ENCODE peak calls at places on chromosomes 1 and 21, in eight cellular contexts. F, A, C, Y, L, P, D and G are unnamed samples.

GRCh38 chr21:42233067-42233981 is 14.4 kb downstream of the ABCG1 start:
- DNase-seq in F (peak), A (peak), C (no peak), Y (no peak), L (peak), P (peak), D (peak), G (no peak)

GRCh38 chr1:211653329-211653728 is 22.1 kb downstream of the NEK2 start:
- DNase-seq in F (no peak), A (no peak), C (peak), Y (no peak), L (peak), P (no peak), D (no peak), G (no peak)

GRCh38 chr1:8134546-8135235 is 108.6 kb upstream of the ERRFI1 start:
- DNase-seq in F (no peak), A (no peak), C (no peak), Y (no peak), L (no peak), P (no peak), D (peak), G (no peak)

GRCh38 chr1:174352883-174353608 is 94.7 kb upstream of the GPR52 start:
- DNase-seq in F (no peak), A (no peak), C (no peak), Y (no peak), L (no peak), P (no peak), D (no peak), G (no peak)

GRCh38 chr1:241605146-241605805 is 34.9 kb downstream of the CHML start:
- DNase-seq in F (no peak), A (peak), C (peak), Y (no peak), L (no peak), P (peak), D (no peak), G (no peak)

GRCh38 chr1:178151831-178152230 is 57.9 kb downstream of the RASAL2 start:
- DNase-seq in F (no peak), A (no peak), C (peak), Y (no peak), L (no peak), P (no peak), D (no peak), G (no peak)

GRCh38 chr1:93588955-93589354 is 92.7 kb downstream of the BCAR3 start:
- DNase-seq in F (no peak), A (no peak), C (no peak), Y (no peak), L (no peak), P (no peak), D (no peak), G (no peak)

GRCh38 chr1:20476260-20477038 is 9.6 kb downstream of the CAMK2N1 start:
- DNase-seq in F (no peak), A (peak), C (peak), Y (no peak), L (peak), P (no peak), D (no peak), G (no peak)

GRCh38 chr1:244761279-244761678 is 74.2 kb upstream of the COX20 start:
- DNase-seq in F (no peak), A (peak), C (no peak), Y (no peak), L (no peak), P (no peak), D (no peak), G (no peak)

GRCh38 chr21:32309906-32310460 is 11.3 kb downstream of the MRAP start:
- DNase-seq in F (no peak), A (no peak), C (no peak), Y (no peak), L (peak), P (no peak), D (no peak), G (no peak)

GRCh38 chr1:186925881-186926676 is 97.3 kb downstream of the PLA2G4A start:
- DNase-seq in F (no peak), A (no peak), C (no peak), Y (peak), L (no peak), P (no peak), D (peak), G (peak)

GRCh38 chr1:16082283-16083038 is 9.0 kb upstream of the FAM131C start:
- DNase-seq in F (peak), A (peak), C (peak), Y (no peak), L (peak), P (peak), D (peak), G (peak)

GRCh38 chr1:227901906-227902640 is 45.7 kb downstream of the WNT9A start:
- DNase-seq in F (no peak), A (peak), C (peak), Y (no peak), L (no peak), P (no peak), D (no peak), G (no peak)

GRCh38 chr21:45223236-45223992 is 64.3 kb downstream of the POFUT2 start:
- DNase-seq in F (no peak), A (no peak), C (no peak), Y (no peak), L (no peak), P (no peak), D (no peak), G (no peak)

GRCh38 chr1:184810735-184811316 is 56.2 kb upstream of the EDEM3 start:
- DNase-seq in F (no peak), A (no peak), C (no peak), Y (no peak), L (peak), P (no peak), D (no peak), G (no peak)